ENCODE peak calls at places on chromosome 21, in six cellular contexts. One of them, this sample, is unnamed.

GRCh38 chr21:43854773-43855633 is 10.0 kb upstream of the AGPAT3 start:
- DNase-seq in mesothelial cell of epicardium: no peak
- DNase-seq in A673: no peak
- DNase-seq in omental fat pad: no peak
- DNase-seq in fibroblast of lung: no peak
- DNase-seq in breast epithelium: no peak
- DNase-seq in this sample: no peak

GRCh38 chr21:33362044-33362555 is 37.3 kb downstream of the IFNAR1 start:
- DNase-seq in mesothelial cell of epicardium: no peak
- DNase-seq in A673: no peak
- DNase-seq in omental fat pad: no peak
- DNase-seq in fibroblast of lung: no peak
- DNase-seq in breast epithelium: no peak
- DNase-seq in this sample: no peak

GRCh38 chr21:45076245-45076661 is 1.9 kb downstream of the ADARB1 start:
- DNase-seq in mesothelial cell of epicardium: no peak
- DNase-seq in A673: peak
- DNase-seq in omental fat pad: no peak
- DNase-seq in fibroblast of lung: no peak
- DNase-seq in breast epithelium: no peak
- DNase-seq in this sample: no peak

GRCh38 chr21:42406201-42406601 is 2.5 kb downstream of the UBASH3A start:
- DNase-seq in mesothelial cell of epicardium: no peak
- DNase-seq in A673: no peak
- DNase-seq in omental fat pad: no peak
- DNase-seq in fibroblast of lung: no peak
- DNase-seq in breast epithelium: no peak
- DNase-seq in this sample: no peak

GRCh38 chr21:25568230-25568629 is 39.1 kb downstream of the MRPL39 start:
- DNase-seq in mesothelial cell of epicardium: no peak
- DNase-seq in A673: peak
- DNase-seq in omental fat pad: no peak
- DNase-seq in fibroblast of lung: peak
- DNase-seq in breast epithelium: no peak
- DNase-seq in this sample: no peak

GRCh38 chr21:41596241-41596925 is 88.4 kb upstream of the TMPRSS2 start:
- DNase-seq in mesothelial cell of epicardium: no peak
- DNase-seq in A673: no peak
- DNase-seq in omental fat pad: no peak
- DNase-seq in fibroblast of lung: no peak
- DNase-seq in breast epithelium: peak
- DNase-seq in this sample: no peak

GRCh38 chr21:42974832-42975820 is 764 bp downstream of the PKNOX1 start:
- DNase-seq in mesothelial cell of epicardium: peak
- DNase-seq in A673: peak
- DNase-seq in omental fat pad: peak
- DNase-seq in fibroblast of lung: peak
- DNase-seq in breast epithelium: peak
- DNase-seq in this sample: peak

GRCh38 chr21:43929217-43929971 is 64.4 kb downstream of the AGPAT3 start:
- DNase-seq in mesothelial cell of epicardium: no peak
- DNase-seq in A673: no peak
- DNase-seq in omental fat pad: no peak
- DNase-seq in fibroblast of lung: no peak
- DNase-seq in breast epithelium: no peak
- DNase-seq in this sample: no peak

GRCh38 chr21:34808569-34809204 is 139.9 kb downstream of the CLIC6 start:
- DNase-seq in mesothelial cell of epicardium: no peak
- DNase-seq in A673: no peak
- DNase-seq in omental fat pad: no peak
- DNase-seq in fibroblast of lung: peak
- DNase-seq in breast epithelium: no peak
- DNase-seq in this sample: no peak

GRCh38 chr21:42652527-42653491 is 612 bp upstream of the PDE9A start:
- DNase-seq in mesothelial cell of epicardium: no peak
- DNase-seq in A673: peak
- DNase-seq in omental fat pad: no peak
- DNase-seq in fibroblast of lung: peak
- DNase-seq in breast epithelium: peak
- DNase-seq in this sample: peak

GRCh38 chr21:35191754-35192153 is 142.7 kb upstream of the RUNX1 start:
- DNase-seq in mesothelial cell of epicardium: no peak
- DNase-seq in A673: no peak
- DNase-seq in omental fat pad: no peak
- DNase-seq in fibroblast of lung: no peak
- DNase-seq in breast epithelium: no peak
- DNase-seq in this sample: no peak

GRCh38 chr21:25079053-25079452 is 528.2 kb downstream of the MRPL39 start:
- DNase-seq in mesothelial cell of epicardium: no peak
- DNase-seq in A673: no peak
- DNase-seq in omental fat pad: no peak
- DNase-seq in fibroblast of lung: no peak
- DNase-seq in breast epithelium: no peak
- DNase-seq in this sample: no peak

GRCh38 chr21:43331962-43332458 is 94.9 kb downstream of the SIK1 start:
- DNase-seq in mesothelial cell of epicardium: no peak
- DNase-seq in A673: no peak
- DNase-seq in omental fat pad: no peak
- DNase-seq in fibroblast of lung: peak
- DNase-seq in breast epithelium: peak
- DNase-seq in this sample: no peak

GRCh38 chr21:22209304-22209700 is 1211.1 kb downstream of the NCAM2 start:
- DNase-seq in mesothelial cell of epicardium: no peak
- DNase-seq in A673: no peak
- DNase-seq in omental fat pad: no peak
- DNase-seq in fibroblast of lung: no peak
- DNase-seq in breast epithelium: no peak
- DNase-seq in this sample: no peak

GRCh38 chr21:42164064-42164789 is 54.7 kb upstream of the ABCG1 start:
- DNase-seq in mesothelial cell of epicardium: no peak
- DNase-seq in A673: peak
- DNase-seq in omental fat pad: no peak
- DNase-seq in fibroblast of lung: peak
- DNase-seq in breast epithelium: no peak
- DNase-seq in this sample: peak

GRCh38 chr21:40923361-40923760 is 76.4 kb upstream of the DSCAM start:
- DNase-seq in mesothelial cell of epicardium: no peak
- DNase-seq in A673: peak
- DNase-seq in omental fat pad: no peak
- DNase-seq in fibroblast of lung: no peak
- DNase-seq in breast epithelium: peak
- DNase-seq in this sample: no peak

GRCh38 chr21:33578214-33578613 is 10.3 kb downstream of the DONSON start:
- DNase-seq in mesothelial cell of epicardium: no peak
- DNase-seq in A673: no peak
- DNase-seq in omental fat pad: no peak
- DNase-seq in fibroblast of lung: peak
- DNase-seq in breast epithelium: no peak
- DNase-seq in this sample: no peak

GRCh38 chr21:34670220-34670961 is 1.6 kb downstream of the CLIC6 start:
- DNase-seq in mesothelial cell of epicardium: no peak
- DNase-seq in A673: no peak
- DNase-seq in omental fat pad: no peak
- DNase-seq in fibroblast of lung: peak
- DNase-seq in breast epithelium: no peak
- DNase-seq in this sample: no peak

GRCh38 chr21:35071347-35071746 is 22.2 kb upstream of the RUNX1 start:
- DNase-seq in mesothelial cell of epicardium: no peak
- DNase-seq in A673: no peak
- DNase-seq in omental fat pad: no peak
- DNase-seq in fibroblast of lung: no peak
- DNase-seq in breast epithelium: no peak
- DNase-seq in this sample: no peak

GRCh38 chr21:34688145-34688544 is 19.4 kb downstream of the CLIC6 start:
- DNase-seq in mesothelial cell of epicardium: no peak
- DNase-seq in A673: peak
- DNase-seq in omental fat pad: no peak
- DNase-seq in fibroblast of lung: peak
- DNase-seq in breast epithelium: no peak
- DNase-seq in this sample: no peak

GRCh38 chr21:35329940-35330670 is 281.0 kb upstream of the RUNX1 start:
- DNase-seq in mesothelial cell of epicardium: no peak
- DNase-seq in A673: no peak
- DNase-seq in omental fat pad: no peak
- DNase-seq in fibroblast of lung: peak
- DNase-seq in breast epithelium: no peak
- DNase-seq in this sample: no peak

GRCh38 chr21:25024639-25025038 is 582.6 kb downstream of the MRPL39 start:
- DNase-seq in mesothelial cell of epicardium: no peak
- DNase-seq in A673: no peak
- DNase-seq in omental fat pad: no peak
- DNase-seq in fibroblast of lung: no peak
- DNase-seq in breast epithelium: no peak
- DNase-seq in this sample: no peak

GRCh38 chr21:41460578-41461527 is 34.8 kb downstream of the MX1 start:
- DNase-seq in mesothelial cell of epicardium: peak
- DNase-seq in A673: peak
- DNase-seq in omental fat pad: no peak
- DNase-seq in fibroblast of lung: peak
- DNase-seq in breast epithelium: peak
- DNase-seq in this sample: peak

GRCh38 chr21:21003701-21004100 is 5.5 kb downstream of the NCAM2 start:
- DNase-seq in mesothelial cell of epicardium: no peak
- DNase-seq in A673: peak
- DNase-seq in omental fat pad: no peak
- DNase-seq in fibroblast of lung: peak
- DNase-seq in breast epithelium: no peak
- DNase-seq in this sample: no peak
- TF ChIP-seq CTCF in mesothelial cell of epicardium: peak
- TF ChIP-seq CTCF in A673: peak
- TF ChIP-seq CTCF in omental fat pad: no peak
- TF ChIP-seq CTCF in fibroblast of lung: peak
- TF ChIP-seq CTCF in breast epithelium: no peak
- TF ChIP-seq CTCF in this sample: peak

GRCh38 chr21:28018741-28019669 is 973.7 kb downstream of the LTN1 start:
- DNase-seq in mesothelial cell of epicardium: no peak
- DNase-seq in A673: no peak
- DNase-seq in omental fat pad: no peak
- DNase-seq in fibroblast of lung: peak
- DNase-seq in breast epithelium: no peak
- DNase-seq in this sample: no peak
- TF ChIP-seq CTCF in mesothelial cell of epicardium: no peak
- TF ChIP-seq CTCF in A673: no peak
- TF ChIP-seq CTCF in omental fat pad: no peak
- TF ChIP-seq CTCF in fibroblast of lung: no peak
- TF ChIP-seq CTCF in breast epithelium: no peak
- TF ChIP-seq CTCF in this sample: no peak

GRCh38 chr21:36964832-36965719 is 1.4 kb downstream of the HLCS start:
- DNase-seq in mesothelial cell of epicardium: no peak
- DNase-seq in A673: no peak
- DNase-seq in omental fat pad: no peak
- DNase-seq in fibroblast of lung: peak
- DNase-seq in breast epithelium: no peak
- DNase-seq in this sample: no peak

GRCh38 chr21:36965720-36966065 is 776 bp downstream of the HLCS start:
- DNase-seq in mesothelial cell of epicardium: no peak
- DNase-seq in A673: no peak
- DNase-seq in omental fat pad: no peak
- DNase-seq in fibroblast of lung: no peak
- DNase-seq in breast epithelium: no peak
- DNase-seq in this sample: no peak

GRCh38 chr21:36966846-36967657 is 583 bp upstream of the HLCS start:
- DNase-seq in mesothelial cell of epicardium: no peak
- DNase-seq in A673: peak
- DNase-seq in omental fat pad: no peak
- DNase-seq in fibroblast of lung: peak
- DNase-seq in breast epithelium: no peak
- DNase-seq in this sample: peak

GRCh38 chr21:36964398-36964797 is 2.1 kb downstream of the HLCS start:
- DNase-seq in mesothelial cell of epicardium: no peak
- DNase-seq in A673: no peak
- DNase-seq in omental fat pad: no peak
- DNase-seq in fibroblast of lung: no peak
- DNase-seq in breast epithelium: no peak
- DNase-seq in this sample: no peak

GRCh38 chr21:36966066-36966845 is at the start of gene HLCS:
- DNase-seq in mesothelial cell of epicardium: peak
- DNase-seq in A673: peak
- DNase-seq in omental fat pad: no peak
- DNase-seq in fibroblast of lung: peak
- DNase-seq in breast epithelium: peak
- DNase-seq in this sample: peak
- TF ChIP-seq CTCF in mesothelial cell of epicardium: no peak
- TF ChIP-seq CTCF in A673: no peak
- TF ChIP-seq CTCF in omental fat pad: no peak
- TF ChIP-seq CTCF in fibroblast of lung: no peak
- TF ChIP-seq CTCF in breast epithelium: no peak
- TF ChIP-seq CTCF in this sample: peak

DNA sequence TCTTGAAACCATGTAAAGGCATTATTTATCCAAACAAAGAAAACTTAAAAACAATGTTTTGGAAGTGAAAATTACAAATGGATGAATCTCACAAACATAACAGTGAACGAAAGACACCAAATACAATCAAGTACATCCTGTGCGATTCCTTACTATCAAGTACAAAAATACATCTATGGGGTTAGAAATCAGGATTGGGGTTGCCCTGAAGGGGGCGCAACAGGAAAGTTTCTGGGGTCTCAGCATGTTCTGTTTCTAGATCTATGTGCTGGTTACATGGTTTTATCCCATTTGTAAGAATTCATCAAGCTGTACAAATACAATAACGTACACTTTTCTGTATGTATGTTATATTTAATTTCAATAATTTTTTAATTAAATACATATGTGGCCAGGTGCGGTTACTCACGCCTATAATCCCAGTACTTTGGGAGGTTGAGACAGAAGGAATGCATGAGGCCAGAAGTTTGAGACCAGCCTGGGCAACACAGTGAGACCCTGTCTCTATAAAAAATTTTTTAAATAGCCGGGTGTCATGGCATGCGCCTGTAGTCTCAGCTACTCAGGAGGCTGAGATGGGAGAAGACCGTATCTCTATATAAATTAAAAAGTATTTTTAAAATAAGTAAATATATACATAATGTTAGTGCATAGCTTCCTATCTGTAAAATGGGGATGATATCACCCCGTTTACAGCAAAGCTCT is 121.5 kb upstream of the SOD1 start:
- DNase-seq in mesothelial cell of epicardium: no peak
- DNase-seq in A673: no peak
- DNase-seq in omental fat pad: no peak
- DNase-seq in fibroblast of lung: no peak
- DNase-seq in breast epithelium: no peak
- DNase-seq in this sample: peak
- TF ChIP-seq CTCF in mesothelial cell of epicardium: peak
- TF ChIP-seq CTCF in A673: peak
- TF ChIP-seq CTCF in omental fat pad: no peak
- TF ChIP-seq CTCF in fibroblast of lung: no peak
- TF ChIP-seq CTCF in breast epithelium: no peak
- TF ChIP-seq CTCF in this sample: peak

This sample was measured in neural crest cell.